ENCODE peak calls at places on chromosomes 13 and 19, in eight cellular contexts. T is amygdala; Q is CD4-positive, alpha-beta T cell; R is AG04450; I is NCI-H1436 treated with DMSO at 0.1 percent for 48 hours; Z is GM18507; L is stimulated activated CD4-positive, alpha-beta T cell treated with anti-CD3 and anti-CD28 coated beads, Interleukin-4, amount 100 ng/mL, for 1 hour; E is fibroblast of lung. O is an unnamed sample.

GRCh38 chr13:23636360-23636759 is 66.1 kb downstream of the TNFRSF19 start:
- DNase-seq in R (no peak), Z (no peak), Q (no peak), T (no peak), L (no peak), E (no peak), I (no peak), O (no peak)

GRCh38 chr19:12789904-12790619 is 1.2 kb upstream of the JUNB start:
- DNase-seq in L (peak; percentile 84), E (peak; percentile 96), R (peak; percentile 92), T (peak; percentile 80), I (peak; percentile 60), Q (peak; percentile 75), Z (peak; percentile 80), O (peak; percentile 97)

GRCh38 chr13:107493271-107493670 is 722.1 kb downstream of the LIG4 start:
- DNase-seq in L (no peak), R (no peak), E (no peak), Z (no peak), Q (no peak), T (no peak), I (no peak), O (no peak)

GRCh38 chr19:35940078-35940775 is 4.1 kb downstream of the LRFN3 start:
- DNase-seq in I (no peak), T (no peak), L (no peak), Q (no peak), Z (no peak), E (no peak), R (no peak), O (no peak)

GRCh38 chr19:31450696-31451095 is 101.5 kb upstream of the TSHZ3 start:
- DNase-seq in E (no peak), I (no peak), L (no peak), R (no peak), Z (no peak), T (no peak), Q (no peak), O (no peak)

GRCh38 chr13:95541308-95541707 is 11.2 kb upstream of the CLDN10 start:
- DNase-seq in I (no peak), Z (no peak), T (no peak), Q (no peak), R (no peak), E (no peak), L (no peak), O (no peak)

GRCh38 chr19:18475004-18475453 is 37.1 kb upstream of the ISYNA1 start:
- DNase-seq in Q (no peak), R (no peak), E (no peak), L (no peak), T (no peak), I (no peak), Z (no peak), O (no peak)

GRCh38 chr13:106916329-106916728 is 348.4 kb upstream of the ARGLU1 start:
- DNase-seq in Q (no peak), Z (no peak), E (peak; percentile 19), T (no peak), I (no peak), L (no peak), R (no peak), O (no peak)

GRCh38 chr13:27825153-27825552 is 32.9 kb downstream of the GSX1 start:
- DNase-seq in E (no peak), Z (no peak), T (no peak), I (no peak), R (no peak), L (no peak), Q (no peak), O (no peak)

GRCh38 chr13:61183670-61184069 is 232.0 kb downstream of the PCDH20 start:
- DNase-seq in Q (no peak), L (no peak), R (no peak), T (no peak), E (no peak), I (no peak), Z (no peak), O (no peak)

GRCh38 chr13:24148414-24149305 is 11.9 kb upstream of the SPATA13 start:
- DNase-seq in Q (no peak), T (no peak), Z (no peak), I (no peak), R (peak; percentile 95), E (peak; percentile 97), L (no peak), O (peak; percentile 13)

GRCh38 chr19:42629191-42629590 is 34.5 kb upstream of the CEACAM8 start:
- DNase-seq in T (no peak), E (no peak), Q (no peak), I (no peak), L (no peak), Z (no peak), R (no peak), O (no peak)

GRCh38 chr19:19578241-19578640 is 40.2 kb downstream of the CILP2 start:
- DNase-seq in T (no peak), L (no peak), Q (no peak), R (no peak), Z (no peak), E (no peak), I (peak; percentile 91), O (no peak)

GRCh38 chr19:47273313-47274070 is 1.2 kb upstream of the INAFM1 start:
- DNase-seq in Z (peak; percentile 80), R (peak; percentile 77), I (peak; percentile 32), Q (peak; percentile 83), E (peak; percentile 92), L (peak; percentile 88), T (peak; percentile 66), O (peak; percentile 93)

GRCh38 chr13:112928958-112929777 is 39.8 kb upstream of the MCF2L start:
- DNase-seq in T (no peak), I (no peak), E (peak; percentile 62), L (no peak), Q (no peak), R (no peak), Z (no peak), O (no peak)

GRCh38 chr13:107807306-107808073 is 407.8 kb downstream of the LIG4 start:
- DNase-seq in L (no peak), I (peak; percentile 89), T (no peak), R (no peak), Z (no peak), E (no peak), Q (no peak), O (no peak)

GRCh38 chr19:30373593-30373992 is 1.4 kb downstream of the ZNF536 start:
- DNase-seq in E (no peak), L (no peak), T (no peak), R (no peak), Z (no peak), Q (no peak), I (no peak), O (peak; percentile 15)

GRCh38 chr19:12202250-12202649 is 39.4 kb downstream of the ZNF136 start:
- DNase-seq in Z (no peak), I (no peak), L (peak; percentile 64), Q (peak; percentile 45), R (no peak), E (no peak), T (no peak), O (no peak)

GRCh38 chr13:20498659-20499058 is 27.0 kb downstream of the CRYL1 start:
- DNase-seq in I (no peak), R (no peak), E (no peak), Q (no peak), Z (no peak), T (no peak), L (no peak), O (no peak)

GRCh38 chr19:489418-490196 is 6.7 kb upstream of the MADCAM1 start:
- DNase-seq in R (no peak), E (peak; percentile 33), Z (no peak), T (no peak), I (no peak), Q (no peak), L (no peak), O (peak; percentile 46)

GRCh38 chr19:16914421-16914820 is 25.6 kb downstream of the F2RL3 start:
- DNase-seq in Q (no peak), R (no peak), T (no peak), L (no peak), E (no peak), Z (no peak), I (no peak), O (no peak)

GRCh38 chr13:20272104-20272503 is 40.0 kb upstream of the GJB6 start:
- DNase-seq in E (no peak), Z (no peak), R (no peak), L (no peak), I (no peak), Q (no peak), T (no peak), O (no peak)

GRCh38 chr13:67048793-67049150 is 181.4 kb downstream of the PCDH9 start:
- DNase-seq in T (no peak), Q (no peak), R (peak; percentile 43), E (peak; percentile 87), I (no peak), Z (no peak), L (no peak), O (no peak)

GRCh38 chr13:77480071-77480470 is 55.4 kb upstream of the SCEL start:
- DNase-seq in I (no peak), L (no peak), Z (no peak), E (peak; percentile 2), R (no peak), T (no peak), Q (no peak), O (no peak)

GRCh38 chr13:99214691-99215090 is 14.0 kb downstream of the UBAC2 start:
- DNase-seq in T (no peak), I (no peak), Q (no peak), L (no peak), R (no peak), Z (no peak), E (no peak), O (no peak)

GRCh38 chr19:39408392-39409206 is 2.0 kb downstream of the ZFP36 start:
- DNase-seq in R (no peak), Z (no peak), T (no peak), I (no peak), E (peak; percentile 70), Q (no peak), L (no peak), O (no peak)

GRCh38 chr13:97100821-97101220 is 106.5 kb upstream of the OXGR1 start:
- DNase-seq in R (no peak), E (no peak), L (no peak), Q (no peak), Z (no peak), I (no peak), T (no peak), O (no peak)

GRCh38 chr13:114124921-114125320 is 7.5 kb downstream of the RASA3 start:
- DNase-seq in E (peak; percentile 72), Q (peak; percentile 50), R (peak; percentile 58), T (no peak), L (peak; percentile 64), I (no peak), Z (no peak), O (no peak)

GRCh38 chr19:53905787-53906186 is 3.3 kb upstream of the CACNG7 start:
- DNase-seq in E (no peak), Z (no peak), T (no peak), Q (no peak), I (no peak), L (no peak), R (no peak), O (no peak)

O was measured in hypothalamus.